ENCODE peak calls at places on chromosomes 3 and 15, in nine cellular contexts. One of them, this sample, is unnamed. For H3K36me3, the result is how much of the 10 kb centered on the place peaks cover.

GRCh38 chr15:77818484-77819270 is 186.0 kb upstream of the LINGO1 start:
- ATAC-seq in naive thymus-derived CD4-positive, alpha-beta T cell: no peak
- ATAC-seq in lower lobe of right lung: no peak
- ATAC-seq in heart right ventricle: no peak
- ATAC-seq in IMR-90: no peak
- ATAC-seq in body of pancreas: no peak
- ATAC-seq in psoas muscle: no peak
- ATAC-seq in HCT116: peak
- ATAC-seq in pancreas: no peak
- ATAC-seq in this sample: no peak

GRCh38 chr3:159867372-159867771 is 121.3 kb upstream of the IL12A start:
- ATAC-seq in psoas muscle: peak
- ATAC-seq in naive thymus-derived CD4-positive, alpha-beta T cell: no peak
- ATAC-seq in IMR-90: no peak
- ATAC-seq in lower lobe of right lung: no peak
- ATAC-seq in body of pancreas: no peak
- ATAC-seq in heart right ventricle: no peak
- ATAC-seq in HCT116: no peak
- ATAC-seq in pancreas: no peak
- ATAC-seq in this sample: no peak

GRCh38 chr3:23062982-23063381 is 140.1 kb upstream of the UBE2E2 start:
- ATAC-seq in HCT116: no peak
- ATAC-seq in lower lobe of right lung: no peak
- ATAC-seq in psoas muscle: no peak
- ATAC-seq in heart right ventricle: no peak
- ATAC-seq in IMR-90: no peak
- ATAC-seq in naive thymus-derived CD4-positive, alpha-beta T cell: no peak
- ATAC-seq in pancreas: no peak
- ATAC-seq in body of pancreas: no peak
- ATAC-seq in this sample: no peak

GRCh38 chr3:147355104-147355854 is 51.1 kb downstream of the ZIC4 start:
- ATAC-seq in pancreas: no peak
- ATAC-seq in HCT116: no peak
- ATAC-seq in lower lobe of right lung: no peak
- ATAC-seq in naive thymus-derived CD4-positive, alpha-beta T cell: no peak
- ATAC-seq in IMR-90: no peak
- ATAC-seq in psoas muscle: no peak
- ATAC-seq in body of pancreas: no peak
- ATAC-seq in heart right ventricle: no peak
- ATAC-seq in this sample: no peak

GRCh38 chr3:152513301-152513960 is 244.7 kb downstream of the MBNL1 start:
- ATAC-seq in IMR-90: no peak
- ATAC-seq in pancreas: no peak
- ATAC-seq in HCT116: no peak
- ATAC-seq in body of pancreas: no peak
- ATAC-seq in lower lobe of right lung: no peak
- ATAC-seq in psoas muscle: no peak
- ATAC-seq in naive thymus-derived CD4-positive, alpha-beta T cell: no peak
- ATAC-seq in heart right ventricle: no peak
- ATAC-seq in this sample: no peak

GRCh38 chr3:190697901-190698300 is 164.6 kb downstream of the GMNC start:
- ATAC-seq in body of pancreas: no peak
- ATAC-seq in IMR-90: peak
- ATAC-seq in lower lobe of right lung: peak
- ATAC-seq in naive thymus-derived CD4-positive, alpha-beta T cell: peak
- ATAC-seq in heart right ventricle: no peak
- ATAC-seq in HCT116: no peak
- ATAC-seq in psoas muscle: no peak
- ATAC-seq in pancreas: no peak
- ATAC-seq in this sample: no peak

GRCh38 chr3:132445812-132446211 is 28.5 kb downstream of the DNAJC13 start:
- ATAC-seq in IMR-90: peak
- ATAC-seq in heart right ventricle: no peak
- ATAC-seq in body of pancreas: no peak
- ATAC-seq in HCT116: no peak
- ATAC-seq in naive thymus-derived CD4-positive, alpha-beta T cell: peak
- ATAC-seq in pancreas: no peak
- ATAC-seq in lower lobe of right lung: peak
- ATAC-seq in psoas muscle: no peak
- ATAC-seq in this sample: no peak

GRCh38 chr3:133441867-133442270 is 42.0 kb downstream of the BFSP2 start:
- ATAC-seq in psoas muscle: no peak
- ATAC-seq in naive thymus-derived CD4-positive, alpha-beta T cell: peak
- ATAC-seq in pancreas: no peak
- ATAC-seq in lower lobe of right lung: no peak
- ATAC-seq in heart right ventricle: no peak
- ATAC-seq in IMR-90: peak
- ATAC-seq in HCT116: no peak
- ATAC-seq in body of pancreas: no peak
- ATAC-seq in this sample: no peak

GRCh38 chr15:52636459-52636858 is 42.7 kb downstream of the ATOSA start:
- ATAC-seq in naive thymus-derived CD4-positive, alpha-beta T cell: no peak
- ATAC-seq in lower lobe of right lung: no peak
- ATAC-seq in body of pancreas: no peak
- ATAC-seq in pancreas: no peak
- ATAC-seq in IMR-90: peak
- ATAC-seq in HCT116: no peak
- ATAC-seq in psoas muscle: no peak
- ATAC-seq in heart right ventricle: no peak
- ATAC-seq in this sample: no peak

GRCh38 chr15:29770796-29771195 is 51.5 kb downstream of the TJP1 start:
- ATAC-seq in psoas muscle: no peak
- ATAC-seq in naive thymus-derived CD4-positive, alpha-beta T cell: no peak
- ATAC-seq in HCT116: no peak
- ATAC-seq in heart right ventricle: no peak
- ATAC-seq in body of pancreas: no peak
- ATAC-seq in pancreas: no peak
- ATAC-seq in IMR-90: peak
- ATAC-seq in lower lobe of right lung: no peak
- ATAC-seq in this sample: no peak

GRCh38 chr15:29765898-29766537 is 56.2 kb downstream of the TJP1 start:
- ATAC-seq in heart right ventricle: peak
- ATAC-seq in psoas muscle: no peak
- ATAC-seq in naive thymus-derived CD4-positive, alpha-beta T cell: no peak
- ATAC-seq in IMR-90: no peak
- ATAC-seq in lower lobe of right lung: no peak
- ATAC-seq in HCT116: no peak
- ATAC-seq in pancreas: no peak
- ATAC-seq in body of pancreas: no peak
- ATAC-seq in this sample: no peak

GRCh38 chr15:29759596-29759995 is 62.7 kb downstream of the TJP1 start:
- ATAC-seq in body of pancreas: no peak
- ATAC-seq in lower lobe of right lung: no peak
- ATAC-seq in IMR-90: no peak
- ATAC-seq in heart right ventricle: no peak
- ATAC-seq in naive thymus-derived CD4-positive, alpha-beta T cell: no peak
- ATAC-seq in pancreas: no peak
- ATAC-seq in HCT116: no peak
- ATAC-seq in psoas muscle: no peak
- ATAC-seq in this sample: no peak

DNA sequence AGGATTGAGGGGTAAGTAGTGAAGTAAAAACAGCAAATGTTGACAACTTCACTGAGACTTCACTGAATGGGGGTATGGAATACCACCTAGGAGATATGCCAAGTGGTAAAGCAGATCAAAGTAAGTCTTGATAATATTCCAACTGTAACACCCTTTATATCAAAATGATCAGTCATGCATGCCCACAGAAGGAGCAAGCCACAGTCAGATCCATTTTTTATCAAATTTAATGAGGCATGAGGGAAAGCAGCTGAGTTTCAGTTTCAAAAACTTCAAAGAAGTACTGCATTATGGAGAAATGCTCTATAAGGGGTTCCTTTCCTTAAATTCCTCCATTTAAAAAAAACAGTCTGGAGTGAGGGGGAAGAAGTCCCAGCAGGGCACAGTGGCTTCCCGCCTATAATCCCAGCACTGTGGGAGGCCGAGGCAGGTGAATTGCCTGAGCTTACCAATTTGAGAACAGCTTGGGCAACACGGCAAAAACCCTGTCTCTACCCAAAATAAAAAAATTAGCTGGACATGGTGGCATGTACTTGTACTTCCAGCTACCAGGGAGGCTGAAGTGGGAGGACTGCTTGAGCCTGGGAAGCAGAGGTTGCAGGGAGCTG is 56.9 kb downstream of the TJP1 start:
- ATAC-seq in lower lobe of right lung: no peak
- ATAC-seq in heart right ventricle: no peak
- ATAC-seq in HCT116: no peak
- ATAC-seq in naive thymus-derived CD4-positive, alpha-beta T cell: no peak
- ATAC-seq in psoas muscle: no peak
- ATAC-seq in pancreas: no peak
- ATAC-seq in body of pancreas: no peak
- ATAC-seq in IMR-90: no peak
- ATAC-seq in this sample: no peak
- H3K36me3 ChIP-seq in lower lobe of right lung: half or more
- H3K36me3 ChIP-seq in heart right ventricle: half or more
- H3K36me3 ChIP-seq in HCT116: under half
- H3K36me3 ChIP-seq in naive thymus-derived CD4-positive, alpha-beta T cell: under half
- H3K36me3 ChIP-seq in psoas muscle: half or more
- H3K36me3 ChIP-seq in pancreas: under half
- H3K36me3 ChIP-seq in body of pancreas: under half
- H3K36me3 ChIP-seq in IMR-90: under half
- H3K36me3 ChIP-seq in this sample: half or more

GRCh38 chr3:126677862-126678549 is 23.1 kb upstream of the TXNRD3 start:
- ATAC-seq in naive thymus-derived CD4-positive, alpha-beta T cell: no peak
- ATAC-seq in lower lobe of right lung: no peak
- ATAC-seq in psoas muscle: no peak
- ATAC-seq in pancreas: no peak
- ATAC-seq in heart right ventricle: no peak
- ATAC-seq in IMR-90: no peak
- ATAC-seq in body of pancreas: no peak
- ATAC-seq in HCT116: no peak
- ATAC-seq in this sample: no peak
- H3K4me3 ChIP-seq in naive thymus-derived CD4-positive, alpha-beta T cell: no peak
- H3K4me3 ChIP-seq in lower lobe of right lung: no peak
- H3K4me3 ChIP-seq in psoas muscle: no peak
- H3K4me3 ChIP-seq in pancreas: no peak
- H3K4me3 ChIP-seq in heart right ventricle: no peak
- H3K4me3 ChIP-seq in IMR-90: no peak
- H3K4me3 ChIP-seq in body of pancreas: no peak
- H3K4me3 ChIP-seq in HCT116: no peak
- H3K4me3 ChIP-seq in this sample: no peak

GRCh38 chr3:130956281-130956680 is 62.4 kb downstream of the ATP2C1 start:
- ATAC-seq in IMR-90: no peak
- ATAC-seq in lower lobe of right lung: no peak
- ATAC-seq in naive thymus-derived CD4-positive, alpha-beta T cell: no peak
- ATAC-seq in psoas muscle: no peak
- ATAC-seq in body of pancreas: no peak
- ATAC-seq in HCT116: no peak
- ATAC-seq in heart right ventricle: no peak
- ATAC-seq in pancreas: no peak
- ATAC-seq in this sample: no peak
- H3K36me3 ChIP-seq in IMR-90: under half
- H3K36me3 ChIP-seq in lower lobe of right lung: half or more
- H3K36me3 ChIP-seq in naive thymus-derived CD4-positive, alpha-beta T cell: under half
- H3K36me3 ChIP-seq in psoas muscle: half or more
- H3K36me3 ChIP-seq in body of pancreas: under half
- H3K36me3 ChIP-seq in HCT116: under half
- H3K36me3 ChIP-seq in heart right ventricle: half or more
- H3K36me3 ChIP-seq in pancreas: under half
- H3K36me3 ChIP-seq in this sample: half or more

DNA sequence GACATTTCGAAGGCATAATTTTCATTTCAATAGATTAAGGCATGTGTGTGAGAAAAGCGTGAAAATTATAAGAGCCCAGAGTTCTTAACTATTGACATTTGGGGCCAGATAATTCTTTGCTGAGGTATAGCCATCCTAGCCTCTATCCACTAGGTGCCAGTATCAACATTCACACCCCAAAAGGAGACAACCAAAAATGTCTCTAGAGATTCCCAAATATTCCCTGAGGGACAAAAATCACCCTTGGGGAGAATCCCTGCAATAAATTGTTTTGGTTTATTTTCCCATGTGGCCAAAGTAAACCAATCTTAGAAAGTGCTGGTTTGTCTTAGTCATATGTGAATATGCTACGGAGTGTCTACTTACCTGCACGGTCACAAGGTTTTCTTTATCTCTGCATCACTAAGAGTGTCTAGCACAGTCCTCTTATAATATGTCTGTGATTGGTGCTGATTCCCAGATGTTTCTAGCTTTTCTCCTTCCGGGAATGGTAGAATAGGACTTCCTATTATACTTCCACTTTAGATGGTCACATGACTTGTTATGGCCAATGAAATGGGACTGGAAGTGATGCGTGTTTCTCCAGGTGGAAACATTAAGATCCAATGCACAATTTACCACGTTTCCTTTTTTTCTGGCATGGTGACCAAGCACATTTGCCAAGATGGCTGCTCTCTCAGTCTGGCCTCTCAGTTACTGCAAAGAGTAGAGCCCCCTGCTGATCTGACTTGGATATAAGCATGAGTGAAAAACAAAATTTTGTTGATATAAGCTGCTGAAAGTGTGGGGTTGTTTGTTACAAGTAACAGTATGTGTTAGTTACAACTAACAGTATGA is 8.0 kb upstream of the KBTBD8 start:
- ATAC-seq in HCT116: peak
- ATAC-seq in heart right ventricle: no peak
- ATAC-seq in naive thymus-derived CD4-positive, alpha-beta T cell: peak
- ATAC-seq in pancreas: peak
- ATAC-seq in psoas muscle: no peak
- ATAC-seq in body of pancreas: no peak
- ATAC-seq in lower lobe of right lung: no peak
- ATAC-seq in IMR-90: no peak
- ATAC-seq in this sample: no peak
- H3K4me3 ChIP-seq in HCT116: no peak
- H3K4me3 ChIP-seq in heart right ventricle: no peak
- H3K4me3 ChIP-seq in naive thymus-derived CD4-positive, alpha-beta T cell: no peak
- H3K4me3 ChIP-seq in pancreas: no peak
- H3K4me3 ChIP-seq in psoas muscle: no peak
- H3K4me3 ChIP-seq in body of pancreas: no peak
- H3K4me3 ChIP-seq in lower lobe of right lung: no peak
- H3K4me3 ChIP-seq in IMR-90: no peak
- H3K4me3 ChIP-seq in this sample: no peak

GRCh38 chr3:128618398-128618726 is 32.3 kb downstream of the RPN1 start:
- ATAC-seq in HCT116: no peak
- ATAC-seq in pancreas: no peak
- ATAC-seq in IMR-90: no peak
- ATAC-seq in lower lobe of right lung: no peak
- ATAC-seq in body of pancreas: no peak
- ATAC-seq in heart right ventricle: no peak
- ATAC-seq in psoas muscle: no peak
- ATAC-seq in naive thymus-derived CD4-positive, alpha-beta T cell: no peak
- ATAC-seq in this sample: no peak
- H3K36me3 ChIP-seq in HCT116: under half
- H3K36me3 ChIP-seq in pancreas: under half
- H3K36me3 ChIP-seq in IMR-90: under half
- H3K36me3 ChIP-seq in lower lobe of right lung: under half
- H3K36me3 ChIP-seq in body of pancreas: under half
- H3K36me3 ChIP-seq in heart right ventricle: under half
- H3K36me3 ChIP-seq in psoas muscle: under half
- H3K36me3 ChIP-seq in naive thymus-derived CD4-positive, alpha-beta T cell: under half
- H3K36me3 ChIP-seq in this sample: under half

GRCh38 chr3:155741081-155741480 is 3.8 kb downstream of the PLCH1 start:
- ATAC-seq in psoas muscle: no peak
- ATAC-seq in heart right ventricle: no peak
- ATAC-seq in IMR-90: no peak
- ATAC-seq in body of pancreas: no peak
- ATAC-seq in pancreas: no peak
- ATAC-seq in HCT116: no peak
- ATAC-seq in naive thymus-derived CD4-positive, alpha-beta T cell: no peak
- ATAC-seq in lower lobe of right lung: no peak
- ATAC-seq in this sample: no peak
- H3K4me3 ChIP-seq in psoas muscle: no peak
- H3K4me3 ChIP-seq in heart right ventricle: no peak
- H3K4me3 ChIP-seq in IMR-90: no peak
- H3K4me3 ChIP-seq in body of pancreas: no peak
- H3K4me3 ChIP-seq in pancreas: no peak
- H3K4me3 ChIP-seq in HCT116: no peak
- H3K4me3 ChIP-seq in naive thymus-derived CD4-positive, alpha-beta T cell: no peak
- H3K4me3 ChIP-seq in lower lobe of right lung: no peak
- H3K4me3 ChIP-seq in this sample: no peak

This sample was measured in gastroesophageal sphincter.